ENCODE peak calls at places on chromosomes 16 and 17, in seven cellular contexts. One of them, this sample, is unnamed.
A peak's percentile ranks its signal among the peaks of the same experiment; 100 is the strongest.

GRCh38 chr17:41718287-41718645 is 6.1 kb downstream of the GAST start:
- DNase-seq in sigmoid colon: no peak
- DNase-seq in kidney tubule cell: no peak
- DNase-seq in activated CD4-positive, alpha-beta T cell treated with anti-CD3 and anti-CD28 coated beads, Interleukin-2, amount 50 U/mL, for 48 hours: no peak
- DNase-seq in M059J: no peak
- DNase-seq in T1000: no peak
- DNase-seq in HCT116: no peak
- DNase-seq in this sample: no peak

GRCh38 chr16:54055864-54056263 is 230.7 kb downstream of the IRX3 start:
- DNase-seq in kidney tubule cell: peak; percentile 39
- DNase-seq in M059J: peak; percentile 8
- DNase-seq in activated CD4-positive, alpha-beta T cell treated with anti-CD3 and anti-CD28 coated beads, Interleukin-2, amount 50 U/mL, for 48 hours: no peak
- DNase-seq in HCT116: peak; percentile 12
- DNase-seq in T1000: no peak
- DNase-seq in sigmoid colon: no peak
- DNase-seq in this sample: no peak

GRCh38 chr17:59425085-59425901 is 93.8 kb downstream of the YPEL2 start:
- DNase-seq in T1000: peak; percentile 30
- DNase-seq in sigmoid colon: peak; percentile 83
- DNase-seq in HCT116: no peak
- DNase-seq in M059J: no peak
- DNase-seq in kidney tubule cell: peak; percentile 70
- DNase-seq in activated CD4-positive, alpha-beta T cell treated with anti-CD3 and anti-CD28 coated beads, Interleukin-2, amount 50 U/mL, for 48 hours: no peak
- DNase-seq in this sample: no peak

GRCh38 chr16:88533945-88534641 is 36.1 kb upstream of the ZC3H18 start:
- DNase-seq in HCT116: peak; percentile 31
- DNase-seq in M059J: peak; percentile 62
- DNase-seq in T1000: peak; percentile 40
- DNase-seq in kidney tubule cell: peak; percentile 79
- DNase-seq in activated CD4-positive, alpha-beta T cell treated with anti-CD3 and anti-CD28 coated beads, Interleukin-2, amount 50 U/mL, for 48 hours: peak; percentile 76
- DNase-seq in sigmoid colon: peak; percentile 86
- DNase-seq in this sample: peak; percentile 90

GRCh38 chr17:76104140-76104895 is 731 bp upstream of the EXOC7 start:
- DNase-seq in sigmoid colon: peak; percentile 56
- DNase-seq in activated CD4-positive, alpha-beta T cell treated with anti-CD3 and anti-CD28 coated beads, Interleukin-2, amount 50 U/mL, for 48 hours: no peak
- DNase-seq in T1000: no peak
- DNase-seq in kidney tubule cell: no peak
- DNase-seq in HCT116: no peak
- DNase-seq in M059J: no peak
- DNase-seq in this sample: peak; percentile 65

GRCh38 chr17:72176902-72177660 is 56.3 kb downstream of the SOX9 start:
- DNase-seq in HCT116: no peak
- DNase-seq in T1000: no peak
- DNase-seq in activated CD4-positive, alpha-beta T cell treated with anti-CD3 and anti-CD28 coated beads, Interleukin-2, amount 50 U/mL, for 48 hours: no peak
- DNase-seq in kidney tubule cell: no peak
- DNase-seq in M059J: no peak
- DNase-seq in sigmoid colon: no peak
- DNase-seq in this sample: no peak

GRCh38 chr16:49502136-49502881 is 128.7 kb downstream of the C16orf78 start:
- DNase-seq in sigmoid colon: no peak
- DNase-seq in HCT116: no peak
- DNase-seq in T1000: no peak
- DNase-seq in kidney tubule cell: no peak
- DNase-seq in activated CD4-positive, alpha-beta T cell treated with anti-CD3 and anti-CD28 coated beads, Interleukin-2, amount 50 U/mL, for 48 hours: no peak
- DNase-seq in M059J: no peak
- DNase-seq in this sample: no peak

GRCh38 chr16:48128769-48129168 is 27.0 kb downstream of the ABCC12 start:
- DNase-seq in sigmoid colon: no peak
- DNase-seq in kidney tubule cell: no peak
- DNase-seq in M059J: peak; percentile 52
- DNase-seq in T1000: no peak
- DNase-seq in HCT116: no peak
- DNase-seq in activated CD4-positive, alpha-beta T cell treated with anti-CD3 and anti-CD28 coated beads, Interleukin-2, amount 50 U/mL, for 48 hours: no peak
- DNase-seq in this sample: no peak

GRCh38 chr17:7133424-7133823 is 18.8 kb upstream of the ASGR2 start:
- DNase-seq in sigmoid colon: no peak
- DNase-seq in HCT116: no peak
- DNase-seq in kidney tubule cell: peak; percentile 9
- DNase-seq in T1000: no peak
- DNase-seq in activated CD4-positive, alpha-beta T cell treated with anti-CD3 and anti-CD28 coated beads, Interleukin-2, amount 50 U/mL, for 48 hours: peak; percentile 45
- DNase-seq in M059J: no peak
- DNase-seq in this sample: no peak

GRCh38 chr16:19746561-19746960 is 28.5 kb downstream of the IQCK start:
- DNase-seq in sigmoid colon: no peak
- DNase-seq in M059J: no peak
- DNase-seq in T1000: no peak
- DNase-seq in activated CD4-positive, alpha-beta T cell treated with anti-CD3 and anti-CD28 coated beads, Interleukin-2, amount 50 U/mL, for 48 hours: no peak
- DNase-seq in kidney tubule cell: no peak
- DNase-seq in HCT116: no peak
- DNase-seq in this sample: no peak

GRCh38 chr16:88900653-88901052 is 34.2 kb upstream of the PABPN1L start:
- DNase-seq in activated CD4-positive, alpha-beta T cell treated with anti-CD3 and anti-CD28 coated beads, Interleukin-2, amount 50 U/mL, for 48 hours: no peak
- DNase-seq in sigmoid colon: no peak
- DNase-seq in M059J: no peak
- DNase-seq in kidney tubule cell: no peak
- DNase-seq in HCT116: no peak
- DNase-seq in T1000: no peak
- DNase-seq in this sample: no peak

GRCh38 chr17:66273391-66273722 is 29.1 kb upstream of the PRKCA start:
- DNase-seq in kidney tubule cell: no peak
- DNase-seq in M059J: no peak
- DNase-seq in T1000: no peak
- DNase-seq in activated CD4-positive, alpha-beta T cell treated with anti-CD3 and anti-CD28 coated beads, Interleukin-2, amount 50 U/mL, for 48 hours: no peak
- DNase-seq in sigmoid colon: no peak
- DNase-seq in HCT116: no peak
- DNase-seq in this sample: no peak

This sample was measured in type B pancreatic cell.